ENCODE peak calls at places on chromosomes 4 and X, in four cellular contexts. J is lower leg skin, U is lung, O is fibroblast of the aortic adventitia. Q is an unnamed sample.

GRCh38 chr4:122539861-122540465 is 80.9 kb downstream of the IL21 start:
- DNase-seq in J (no peak), U (no peak), O (peak; percentile 31), Q (no peak)

GRCh38 chrX:53685711-53686110 is 808 bp downstream of the HUWE1 start:
- DNase-seq in J (no peak), U (no peak), O (no peak), Q (no peak)

GRCh38 chr4:1475277-1476139 is 69.3 kb upstream of the NKX1-1 start:
- DNase-seq in J (no peak), U (no peak), O (no peak), Q (no peak)

GRCh38 chr4:54498661-54499111 is 159.1 kb upstream of the KIT start:
- DNase-seq in J (no peak), U (no peak), O (peak; percentile 9), Q (no peak)

GRCh38 chr4:92198711-92199110 is 105.1 kb upstream of the GRID2 start:
- DNase-seq in J (no peak), U (no peak), O (peak; percentile 78), Q (no peak)

GRCh38 chr4:102535398-102536082 is 34.4 kb downstream of the NFKB1 start:
- DNase-seq in J (no peak), U (no peak), O (peak; percentile 55), Q (no peak)

GRCh38 chr4:120692964-120693363 is 229.6 kb downstream of the PRDM5 start:
- DNase-seq in J (no peak), U (no peak), O (peak; percentile 88), Q (no peak)

GRCh38 chrX:132101799-132102198 is 26.0 kb downstream of the FRMD7 start:
- DNase-seq in J (no peak), U (no peak), O (no peak), Q (no peak)

GRCh38 chr4:24105183-24106039 is 215.6 kb upstream of the PPARGC1A start:
- DNase-seq in J (peak; percentile 35), U (no peak), O (peak; percentile 92), Q (no peak)

GRCh38 chrX:80388206-80388605 is 32.0 kb upstream of the TENT5D start:
- DNase-seq in J (no peak), U (no peak), O (peak; percentile 71), Q (no peak)

GRCh38 chr4:86453044-86453501 is 93.2 kb upstream of the MAPK10 start:
- DNase-seq in J (no peak), U (no peak), O (peak; percentile 73), Q (no peak)

GRCh38 chr4:147479376-147479775 is 1.5 kb upstream of the EDNRA start:
- DNase-seq in J (no peak), U (no peak), O (no peak), Q (no peak)

GRCh38 chrX:153769865-153770605 is 6.0 kb downstream of the PLXNB3 start:
- DNase-seq in J (no peak), U (no peak), O (no peak), Q (no peak)

GRCh38 chrX:6004529-6004928 is 224.1 kb downstream of the NLGN4X start:
- DNase-seq in J (no peak), U (no peak), O (no peak), Q (no peak)

GRCh38 chrX:41164469-41164868 is 79.2 kb downstream of the USP9X start:
- DNase-seq in J (no peak), U (no peak), O (no peak), Q (no peak)

GRCh38 chr4:3791910-3792542 is 25.8 kb downstream of the ADRA2C start:
- DNase-seq in J (no peak), U (peak; percentile 43), O (peak; percentile 4), Q (no peak)

GRCh38 chr4:19386786-19387185 is 864.9 kb upstream of the SLIT2 start:
- DNase-seq in J (no peak), U (no peak), O (no peak), Q (no peak)

GRCh38 chr4:153997506-153997905 is 208.6 kb upstream of the SFRP2 start:
- DNase-seq in J (no peak), U (no peak), O (no peak), Q (no peak)

GRCh38 chrX:147522986-147523385 is 388.7 kb upstream of the FMR1 start:
- DNase-seq in J (no peak), U (no peak), O (no peak), Q (no peak)

GRCh38 chr4:186570193-186570996 is 15.0 kb upstream of the MTNR1A start:
- DNase-seq in J (no peak), U (no peak), O (peak; percentile 46), Q (no peak)

GRCh38 chr4:87973283-87974169 is 2.0 kb upstream of the SPP1 start:
- DNase-seq in J (no peak), U (no peak), O (peak; percentile 77), Q (no peak)

GRCh38 chr4:96260071-96260682 is 420.3 kb downstream of the PDHA2 start:
- DNase-seq in J (no peak), U (no peak), O (no peak), Q (no peak)

GRCh38 chr4:64508089-64508488 is 98.8 kb upstream of the TECRL start:
- DNase-seq in J (no peak), U (no peak), O (no peak), Q (no peak)

GRCh38 chrX:128862557-128862956 is 660.7 kb downstream of the SMARCA1 start:
- DNase-seq in J (no peak), U (no peak), O (no peak), Q (no peak)

GRCh38 chrX:152600853-152601635 is 36.7 kb upstream of the GABRQ start:
- DNase-seq in J (no peak), U (no peak), O (no peak), Q (no peak)

DNA sequence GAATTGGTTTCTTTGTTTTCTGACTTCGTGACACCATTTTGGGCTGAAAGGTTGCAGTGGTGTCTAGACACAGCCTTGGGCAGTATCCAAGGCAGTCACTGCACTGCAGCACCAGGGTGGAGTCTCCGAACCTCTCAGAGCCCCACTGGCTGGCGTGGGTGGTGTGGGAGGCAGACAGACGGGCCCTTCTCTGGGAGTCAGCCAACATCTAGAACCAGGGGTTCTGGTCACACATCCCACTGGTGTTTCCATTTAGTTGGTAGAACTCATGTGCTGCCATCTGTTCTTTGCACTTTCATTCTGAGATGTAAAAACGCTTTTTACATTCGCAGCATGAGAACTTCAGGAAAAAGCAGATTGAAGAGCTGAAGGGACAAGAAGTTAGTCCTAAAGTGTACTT is 3.6 kb downstream of the UCHL1 start:
- DNase-seq in J (no peak), U (no peak), O (no peak), Q (no peak)
- TF ChIP-seq CTCF in J (no peak), U (no peak), O (no peak), Q (no peak)

DNA sequence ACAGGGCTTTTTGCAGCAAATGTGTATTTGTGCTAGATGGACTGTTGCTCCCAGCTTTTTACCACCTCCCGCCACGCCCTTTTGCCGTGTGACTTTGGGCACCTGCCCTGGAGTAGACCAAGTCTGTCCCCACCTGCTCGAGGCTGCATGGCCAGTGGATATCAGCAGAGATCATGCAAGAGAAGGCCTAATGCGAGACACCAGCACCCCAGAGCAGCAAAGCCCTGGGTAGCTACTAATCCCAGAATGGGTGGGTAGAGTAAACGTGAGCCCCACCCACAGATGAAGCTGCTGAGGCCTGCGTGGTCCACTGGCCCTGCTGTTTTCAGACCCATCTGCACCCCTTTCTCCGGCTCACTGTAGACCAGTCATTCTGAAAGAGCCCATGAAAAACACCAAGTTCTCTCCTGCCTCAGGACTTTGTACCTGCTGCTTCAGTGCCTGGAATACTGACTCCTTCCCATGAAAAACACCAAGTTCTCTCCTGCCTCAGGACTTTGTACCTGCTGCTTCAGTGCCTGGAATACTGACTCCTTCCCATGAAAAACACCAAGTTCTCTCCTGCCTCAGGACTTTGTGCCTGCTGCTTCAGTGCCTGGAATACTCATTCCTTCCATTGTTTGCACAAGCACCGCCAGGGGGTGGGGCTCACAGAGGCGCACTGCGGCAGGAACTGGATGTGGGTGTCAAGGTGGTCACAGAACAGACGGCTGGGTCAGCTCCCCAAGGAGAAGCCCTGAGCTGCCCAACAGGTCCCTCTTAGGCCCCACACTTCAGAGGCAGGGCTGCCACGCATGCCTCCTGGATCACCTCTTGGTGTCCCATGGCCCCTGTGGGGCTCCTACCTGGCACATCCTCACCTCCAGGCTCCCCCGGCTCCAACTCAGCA is 5.1 kb upstream of the TNIP2 start:
- DNase-seq in J (no peak), U (no peak), O (no peak), Q (no peak)
- TF ChIP-seq CTCF in J (no peak), U (no peak), O (peak; percentile 31), Q (no peak)

GRCh38 chr4:39435875-39436563 is 22.7 kb downstream of the RPL9 start:
- DNase-seq in J (no peak), U (no peak), O (peak; percentile 16), Q (no peak)
- TF ChIP-seq CTCF in J (no peak), U (no peak), O (peak; percentile 25), Q (no peak)

GRCh38 chr4:109730294-109731051 is 603 bp upstream of the PLA2G12A start:
- DNase-seq in J (peak; percentile 43), U (peak; percentile 52), O (peak; percentile 55), Q (no peak)
- TF ChIP-seq CTCF in J (no peak), U (no peak), O (no peak), Q (no peak)